ENCODE peak calls at places on chromosomes 1 and 21, in five cellular contexts. One of them, this sample, is unnamed.

GRCh38 chr1:166822385-166822784 is 16.9 kb upstream of the POGK start:
- DNase-seq in HS-5: no peak
- DNase-seq in spleen: no peak
- DNase-seq in Calu3: no peak
- DNase-seq in occipital lobe: no peak
- DNase-seq in this sample: no peak

GRCh38 chr1:115114308-115114707 is 25.0 kb upstream of the TSPAN2 start:
- DNase-seq in occipital lobe: no peak
- DNase-seq in Calu3: peak
- DNase-seq in spleen: no peak
- DNase-seq in HS-5: no peak
- DNase-seq in this sample: no peak

GRCh38 chr1:196466656-196467055 is 141.6 kb downstream of the KCNT2 start:
- DNase-seq in Calu3: no peak
- DNase-seq in occipital lobe: no peak
- DNase-seq in spleen: no peak
- DNase-seq in HS-5: peak
- DNase-seq in this sample: peak

GRCh38 chr1:225879521-225880209 is 2.5 kb downstream of the TMEM63A start:
- DNase-seq in spleen: peak
- DNase-seq in occipital lobe: peak
- DNase-seq in HS-5: no peak
- DNase-seq in Calu3: peak
- DNase-seq in this sample: no peak

GRCh38 chr1:174734270-174734669 is 265.5 kb upstream of the CACYBP start:
- DNase-seq in occipital lobe: no peak
- DNase-seq in Calu3: no peak
- DNase-seq in spleen: no peak
- DNase-seq in HS-5: no peak
- DNase-seq in this sample: no peak

GRCh38 chr1:32981003-32981909 is 16.6 kb upstream of the RNF19B start:
- DNase-seq in spleen: peak
- DNase-seq in HS-5: peak
- DNase-seq in Calu3: peak
- DNase-seq in occipital lobe: no peak
- DNase-seq in this sample: no peak

GRCh38 chr1:244337839-244338238 is 113.9 kb downstream of the ADSS2 start:
- DNase-seq in Calu3: no peak
- DNase-seq in occipital lobe: no peak
- DNase-seq in spleen: no peak
- DNase-seq in HS-5: no peak
- DNase-seq in this sample: no peak

GRCh38 chr1:173570370-173571030 is 32.4 kb downstream of the SLC9C2 start:
- DNase-seq in occipital lobe: no peak
- DNase-seq in Calu3: no peak
- DNase-seq in HS-5: no peak
- DNase-seq in spleen: no peak
- DNase-seq in this sample: no peak

GRCh38 chr1:101653482-101653946 is 343.2 kb downstream of the OLFM3 start:
- DNase-seq in occipital lobe: no peak
- DNase-seq in HS-5: peak
- DNase-seq in spleen: no peak
- DNase-seq in Calu3: peak
- DNase-seq in this sample: no peak

GRCh38 chr1:59007820-59008598 is 224.2 kb upstream of the JUN start:
- DNase-seq in HS-5: no peak
- DNase-seq in occipital lobe: no peak
- DNase-seq in Calu3: no peak
- DNase-seq in spleen: no peak
- DNase-seq in this sample: no peak

GRCh38 chr1:107135466-107135865 is 5.4 kb upstream of the NTNG1 start:
- DNase-seq in Calu3: peak
- DNase-seq in occipital lobe: no peak
- DNase-seq in spleen: no peak
- DNase-seq in HS-5: no peak
- DNase-seq in this sample: peak

GRCh38 chr1:205314986-205315618 is 6.4 kb downstream of the NUAK2 start:
- DNase-seq in Calu3: no peak
- DNase-seq in spleen: no peak
- DNase-seq in occipital lobe: no peak
- DNase-seq in HS-5: no peak
- DNase-seq in this sample: no peak

GRCh38 chr1:9886063-9886742 is 23.9 kb downstream of the CTNNBIP1 start:
- DNase-seq in HS-5: no peak
- DNase-seq in spleen: no peak
- DNase-seq in Calu3: no peak
- DNase-seq in occipital lobe: no peak
- DNase-seq in this sample: no peak

GRCh38 chr1:16088351-16088911 is 15.0 kb upstream of the FAM131C start:
- DNase-seq in HS-5: no peak
- DNase-seq in Calu3: no peak
- DNase-seq in spleen: no peak
- DNase-seq in occipital lobe: no peak
- DNase-seq in this sample: no peak

GRCh38 chr1:159132271-159132881 is 39.0 kb upstream of the CADM3 start:
- DNase-seq in occipital lobe: peak
- DNase-seq in HS-5: peak
- DNase-seq in Calu3: peak
- DNase-seq in spleen: peak
- DNase-seq in this sample: peak

GRCh38 chr1:153565529-153566374 is at the start of gene S100A2:
- DNase-seq in spleen: peak
- DNase-seq in HS-5: peak
- DNase-seq in occipital lobe: no peak
- DNase-seq in Calu3: peak
- DNase-seq in this sample: peak

GRCh38 chr1:159985456-159985855 is 31.4 kb upstream of the SLAMF9 start:
- DNase-seq in occipital lobe: no peak
- DNase-seq in HS-5: no peak
- DNase-seq in Calu3: no peak
- DNase-seq in spleen: no peak
- DNase-seq in this sample: no peak

GRCh38 chr1:248372394-248372793 is 3.2 kb upstream of the OR2T6 start:
- DNase-seq in occipital lobe: no peak
- DNase-seq in Calu3: no peak
- DNase-seq in spleen: no peak
- DNase-seq in HS-5: no peak
- DNase-seq in this sample: no peak

GRCh38 chr1:36109041-36109679 is 15.9 kb downstream of the COL8A2 start:
- DNase-seq in occipital lobe: no peak
- DNase-seq in spleen: no peak
- DNase-seq in HS-5: no peak
- DNase-seq in Calu3: peak
- DNase-seq in this sample: no peak

GRCh38 chr1:203486618-203487370 is 7.2 kb upstream of the OPTC start:
- DNase-seq in HS-5: no peak
- DNase-seq in spleen: no peak
- DNase-seq in occipital lobe: no peak
- DNase-seq in Calu3: no peak
- DNase-seq in this sample: no peak

GRCh38 chr1:3119748-3120524 is 50.9 kb downstream of the PRDM16 start:
- DNase-seq in Calu3: no peak
- DNase-seq in HS-5: no peak
- DNase-seq in spleen: no peak
- DNase-seq in occipital lobe: no peak
- DNase-seq in this sample: no peak

GRCh38 chr21:27190601-27191000 is 223.7 kb upstream of the ADAMTS5 start:
- DNase-seq in HS-5: no peak
- DNase-seq in occipital lobe: no peak
- DNase-seq in spleen: no peak
- DNase-seq in Calu3: no peak
- DNase-seq in this sample: no peak

GRCh38 chr1:222627232-222627631 is 9.3 kb downstream of the MIA3 start:
- DNase-seq in HS-5: no peak
- DNase-seq in Calu3: no peak
- DNase-seq in occipital lobe: no peak
- DNase-seq in spleen: no peak
- DNase-seq in this sample: no peak

GRCh38 chr1:18751425-18751824 is 108.0 kb downstream of the TAS1R2 start:
- DNase-seq in occipital lobe: no peak
- DNase-seq in HS-5: no peak
- DNase-seq in spleen: no peak
- DNase-seq in Calu3: no peak
- DNase-seq in this sample: no peak

GRCh38 chr1:11280719-11281376 is 7.8 kb downstream of the UBIAD1 start:
- DNase-seq in spleen: no peak
- DNase-seq in occipital lobe: no peak
- DNase-seq in Calu3: no peak
- DNase-seq in HS-5: no peak
- DNase-seq in this sample: no peak

GRCh38 chr1:32071758-32072621 is 749 bp upstream of the TMEM39B start:
- DNase-seq in HS-5: peak
- DNase-seq in Calu3: no peak
- DNase-seq in occipital lobe: no peak
- DNase-seq in spleen: no peak
- DNase-seq in this sample: no peak

GRCh38 chr1:11590395-11590794 is 63.8 kb downstream of the FBXO2 start:
- DNase-seq in HS-5: no peak
- DNase-seq in Calu3: no peak
- DNase-seq in spleen: no peak
- DNase-seq in occipital lobe: no peak
- DNase-seq in this sample: no peak